ENCODE peak calls at places on chromosomes 3 and 15, in ten cellular contexts. M is A549, Z is stomach, T is right lobe of liver, R is GM12878, E is HCT116, Q is HepG2, S is tibial nerve, A is H54, P is breast epithelium. V is an unnamed sample.

GRCh38 chr15:99021669-99022068 is 14.1 kb upstream of the PGPEP1L start:
- DNase-seq in T (no peak), A (no peak), R (no peak), Q (no peak), E (no peak), S (no peak), M (no peak), Z (no peak), P (no peak), V (no peak)

GRCh38 chr3:107796786-107797185 is 274.0 kb downstream of the BBX start:
- DNase-seq in R (no peak), T (no peak), A (no peak), E (no peak), Z (no peak), S (no peak), Q (peak), P (no peak), M (no peak), V (peak)

GRCh38 chr3:99662838-99663570 is 24.6 kb downstream of the COL8A1 start:
- DNase-seq in Q (no peak), S (no peak), P (no peak), R (no peak), A (no peak), Z (no peak), T (no peak), E (no peak), M (no peak), V (no peak)

GRCh38 chr3:162390891-162391290 is 894.3 kb downstream of the OTOL1 start:
- DNase-seq in P (no peak), R (no peak), E (peak), T (no peak), M (peak), Z (no peak), A (peak), S (no peak), Q (no peak), V (no peak)

GRCh38 chr3:127857270-127857801 is 35.0 kb upstream of the MGLL start:
- DNase-seq in Z (no peak), R (no peak), A (no peak), M (no peak), E (no peak), S (no peak), T (no peak), Q (no peak), P (no peak), V (peak)

GRCh38 chr3:187949093-187949820 is 204.0 kb upstream of the BCL6 start:
- DNase-seq in Z (no peak), A (no peak), T (no peak), M (no peak), S (no peak), P (no peak), E (no peak), Q (no peak), R (no peak), V (no peak)

GRCh38 chr3:14507345-14507741 is 32.8 kb downstream of the GRIP2 start:
- DNase-seq in S (no peak), P (no peak), A (no peak), M (no peak), Z (no peak), R (no peak), T (no peak), E (no peak), Q (no peak), V (no peak)

GRCh38 chr3:127042634-127043033 is 59.7 kb downstream of the PLXNA1 start:
- DNase-seq in S (no peak), E (no peak), Q (no peak), R (no peak), P (no peak), T (peak), Z (no peak), A (no peak), M (no peak), V (no peak)

GRCh38 chr3:115790759-115791158 is 167.4 kb downstream of the GAP43 start:
- DNase-seq in M (peak), T (no peak), S (no peak), P (no peak), E (peak), A (peak), Q (peak), Z (no peak), R (no peak), V (peak)

GRCh38 chr15:49814709-49815108 is 193.9 kb downstream of the DTWD1 start:
- DNase-seq in S (no peak), Q (no peak), M (no peak), T (no peak), Z (no peak), E (no peak), R (no peak), A (no peak), P (no peak), V (no peak)

GRCh38 chr3:195909645-195910498 is 1.5 kb upstream of the TNK2 start:
- DNase-seq in Q (peak), E (peak), A (peak), S (peak), M (peak), P (peak), R (no peak), Z (peak), T (peak), V (peak)
- TF ChIP-seq POLR2A in Q (no peak), E (no peak), A (peak), S (peak), M (peak), P (no peak), R (peak), Z (no peak), T (peak), V (peak)

GRCh38 chr3:38164136-38164965 is 986 bp upstream of the OXSR1 start:
- DNase-seq in E (no peak), A (no peak), Q (no peak), S (no peak), P (no peak), M (no peak), R (no peak), T (no peak), Z (no peak), V (no peak)
- TF ChIP-seq POLR2A in E (no peak), A (no peak), Q (no peak), S (peak), P (no peak), M (no peak), R (peak), T (peak), Z (no peak), V (peak)

GRCh38 chr15:41972341-41973237 is at the start of gene EHD4:
- DNase-seq in A (peak), Q (peak), M (peak), S (peak), Z (peak), R (peak), P (peak), T (peak), E (peak), V (peak)

GRCh38 chr15:41971893-41972340 is 440 bp downstream of the EHD4 start:
- DNase-seq in Q (peak), A (no peak), P (peak), S (no peak), Z (peak), E (no peak), R (no peak), T (peak), M (peak), V (no peak)

GRCh38 chr15:41969851-41970431 is 2.4 kb downstream of the EHD4 start:
- DNase-seq in M (no peak), Q (no peak), S (no peak), P (peak), E (no peak), A (no peak), T (peak), Z (peak), R (peak), V (no peak)

GRCh38 chr15:41970456-41970855 is 1.9 kb downstream of the EHD4 start:
- DNase-seq in E (no peak), Z (peak), R (no peak), T (peak), M (no peak), A (no peak), Q (no peak), S (no peak), P (no peak), V (no peak)

GRCh38 chr15:41971089-41971892 is 1.1 kb downstream of the EHD4 start:
- DNase-seq in R (peak), Q (peak), S (peak), Z (peak), E (peak), T (peak), A (peak), M (peak), P (peak), V (peak)
- TF ChIP-seq POLR2A in R (peak), Q (no peak), S (no peak), Z (no peak), E (no peak), T (peak), A (no peak), M (no peak), P (no peak), V (no peak)

GRCh38 chr3:159764211-159765024 is 224.2 kb upstream of the IL12A start:
- DNase-seq in E (no peak), S (peak), A (peak), Q (no peak), P (peak), Z (no peak), M (peak), T (peak), R (no peak), V (no peak)
- TF ChIP-seq POLR2A in E (peak), S (peak), A (peak), Q (no peak), P (no peak), Z (no peak), M (peak), T (peak), R (no peak), V (no peak)

GRCh38 chr3:171460226-171461086 is at the start of gene TNIK:
- DNase-seq in Q (peak), S (peak), T (peak), E (peak), M (peak), P (peak), Z (peak), R (peak), A (peak), V (peak)
- TF ChIP-seq POLR2A in Q (no peak), S (peak), T (peak), E (peak), M (no peak), P (no peak), Z (no peak), R (peak), A (peak), V (peak)

GRCh38 chr15:68277131-68277604 is 377 bp upstream of the FEM1B start:
- DNase-seq in M (peak), Q (no peak), R (no peak), Z (no peak), T (no peak), P (no peak), A (no peak), E (no peak), S (no peak), V (no peak)
- TF ChIP-seq POLR2A in M (no peak), Q (no peak), R (no peak), Z (no peak), T (no peak), P (peak), A (no peak), E (no peak), S (no peak), V (no peak)

DNA sequence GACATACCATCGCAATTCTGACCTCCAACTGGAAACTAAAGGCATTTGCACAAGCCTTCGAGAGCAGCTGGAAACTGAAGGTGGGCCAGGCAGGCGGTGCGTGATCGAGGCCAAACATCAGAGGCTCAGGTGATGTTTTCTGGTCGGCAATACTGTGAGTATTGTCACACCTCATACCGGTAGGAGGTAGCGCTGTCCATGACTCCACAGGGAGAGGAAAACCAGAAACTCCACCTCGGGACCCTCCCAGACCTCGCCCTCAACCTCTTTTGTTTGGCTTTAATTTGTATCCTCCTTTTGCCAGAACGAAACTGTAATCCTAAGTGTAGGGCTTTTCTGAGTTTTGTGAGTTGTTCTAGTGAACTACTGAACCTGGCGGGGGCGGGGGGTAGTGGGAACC is 43.6 kb downstream of the LDHAL6B start:
- DNase-seq in A (no peak), M (no peak), S (no peak), E (no peak), R (no peak), T (no peak), Z (no peak), P (no peak), Q (no peak), V (no peak)
- TF ChIP-seq POLR2A in A (no peak), M (no peak), S (no peak), E (no peak), R (no peak), T (no peak), Z (no peak), P (no peak), Q (no peak), V (no peak)

DNA sequence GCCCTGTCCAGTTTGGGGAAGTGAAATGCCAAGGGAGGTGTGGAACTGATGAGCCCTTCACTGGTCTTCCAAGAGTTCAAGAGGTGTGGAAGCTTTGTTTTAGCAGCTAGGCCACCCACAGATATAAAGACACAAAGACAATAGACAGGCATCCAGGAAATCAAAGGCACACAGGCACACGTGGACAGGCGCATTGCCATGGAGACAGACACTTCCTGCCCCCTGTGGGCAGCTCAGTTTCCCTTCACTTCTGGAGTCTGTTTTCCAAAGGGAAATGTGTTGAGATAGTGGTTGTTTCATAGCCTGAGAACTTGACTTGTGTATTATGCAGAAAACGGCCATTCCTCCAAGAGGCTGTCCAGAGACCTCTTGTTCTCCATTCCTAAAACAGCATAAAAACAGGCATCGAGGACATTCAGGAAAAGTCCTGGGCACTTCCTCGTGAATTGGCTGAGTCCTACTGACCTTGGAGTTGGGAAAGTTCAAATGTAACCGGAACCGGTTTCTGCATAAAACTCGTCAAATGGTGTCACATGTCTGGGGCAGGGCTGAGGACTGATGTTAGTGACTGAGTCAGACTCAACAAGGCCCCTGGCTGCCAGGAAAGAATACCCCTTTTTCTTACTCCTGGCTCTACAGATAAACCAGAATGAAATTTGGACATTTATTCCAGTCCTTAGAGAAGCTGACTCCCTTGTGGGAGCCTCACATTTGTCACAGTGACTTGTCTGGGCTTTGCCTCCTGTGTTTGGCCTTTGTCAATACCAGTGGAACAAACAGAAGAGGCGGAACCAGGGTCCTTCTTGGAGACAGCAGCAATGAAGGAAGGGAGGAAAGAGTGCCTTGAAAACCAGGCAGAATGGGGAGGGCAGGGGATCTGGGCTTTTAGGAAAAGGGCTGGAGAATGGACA is 1.3 kb downstream of the ALPK3 start:
- DNase-seq in A (no peak), R (no peak), Z (no peak), Q (peak), E (no peak), P (no peak), M (no peak), S (no peak), T (no peak), V (no peak)
- TF ChIP-seq POLR2A in A (no peak), R (no peak), Z (no peak), Q (no peak), E (no peak), P (no peak), M (no peak), S (no peak), T (peak), V (no peak)

GRCh38 chr3:189167027-189167766 is 4.6 kb upstream of the TPRG1 start:
- DNase-seq in R (no peak), A (peak), Q (no peak), Z (peak), S (no peak), P (no peak), E (peak), T (no peak), M (peak), V (no peak)
- TF ChIP-seq POLR2A in R (no peak), A (no peak), Q (no peak), Z (no peak), S (no peak), P (no peak), E (no peak), T (no peak), M (no peak), V (no peak)

DNA sequence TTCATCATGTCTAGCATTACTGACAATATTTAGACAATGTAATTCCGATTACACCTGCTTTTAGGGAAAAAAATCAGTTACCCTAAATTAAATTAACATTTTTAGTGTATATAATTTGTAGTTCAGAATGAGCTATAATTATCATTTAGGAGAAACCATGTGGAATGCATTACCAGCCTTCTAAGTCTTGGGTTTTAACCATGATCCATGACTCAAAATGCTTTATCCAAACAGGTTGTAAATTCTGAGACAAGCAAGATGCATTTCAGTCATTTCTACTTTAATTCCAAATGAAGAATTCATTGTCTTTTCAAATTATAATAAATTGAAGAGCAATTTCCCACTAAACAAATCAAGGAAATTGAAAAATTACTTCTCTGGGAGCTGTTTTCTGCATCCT is 243.7 kb upstream of the LRIG1 start:
- DNase-seq in R (no peak), A (no peak), S (no peak), M (no peak), Q (no peak), E (no peak), P (no peak), T (no peak), Z (no peak), V (no peak)
- TF ChIP-seq POLR2A in R (no peak), A (no peak), S (no peak), M (no peak), Q (no peak), E (no peak), P (no peak), T (no peak), Z (no peak), V (no peak)

V was measured in erythroblast.